ENCODE peak calls at places on chromosome 11, in eight cellular contexts. I, U, K, P, O, J, R and M are unnamed samples.

GRCh38 chr11:111312076-111312475 is 13.7 kb downstream of the POU2AF3 start:
- DNase-seq in U (no peak), P (no peak), R (no peak), O (no peak), K (no peak), J (peak), I (no peak), M (no peak)

GRCh38 chr11:129922674-129923073 is 27.3 kb upstream of the NFRKB start:
- DNase-seq in K (no peak), R (no peak), P (no peak), I (no peak), O (no peak), J (no peak), U (no peak), M (no peak)

GRCh38 chr11:11659567-11660341 is 37.9 kb upstream of the GALNT18 start:
- DNase-seq in J (no peak), I (no peak), U (no peak), K (no peak), O (no peak), P (no peak), R (no peak), M (no peak)

GRCh38 chr11:83409476-83409875 is 123.3 kb upstream of the CCDC90B start:
- DNase-seq in O (no peak), I (no peak), R (no peak), P (no peak), K (no peak), U (no peak), J (no peak), M (no peak)

GRCh38 chr11:124759268-124760204 is 2.6 kb downstream of the ESAM start:
- DNase-seq in U (no peak), P (no peak), I (peak), J (no peak), K (no peak), O (no peak), R (no peak), M (peak)

GRCh38 chr11:44602810-44603410 is 37.4 kb downstream of the CD82 start:
- DNase-seq in J (no peak), R (no peak), P (no peak), U (no peak), I (no peak), K (no peak), O (no peak), M (no peak)

GRCh38 chr11:118929496-118930151 is 3.9 kb upstream of the BCL9L start:
- DNase-seq in J (peak), I (peak), R (peak), P (peak), O (no peak), U (peak), K (peak), M (peak)

GRCh38 chr11:2689551-2690260 is 10.1 kb downstream of the KCNQ1OT1 start:
- DNase-seq in J (no peak), P (no peak), I (peak), R (no peak), U (no peak), K (no peak), O (no peak), M (no peak)

GRCh38 chr11:86442420-86442819 is 67.7 kb downstream of the CCDC81 start:
- DNase-seq in K (no peak), I (no peak), R (no peak), U (no peak), P (peak), J (no peak), O (no peak), M (no peak)

GRCh38 chr11:68412593-68413475 is 47.7 kb upstream of the PPP6R3 start:
- DNase-seq in I (peak), P (peak), R (no peak), J (no peak), U (peak), K (no peak), O (no peak), M (no peak)

GRCh38 chr11:83151274-83151977 is 5.5 kb upstream of the PCF11 start:
- DNase-seq in P (no peak), J (no peak), R (no peak), U (no peak), O (no peak), K (no peak), I (no peak), M (no peak)

GRCh38 chr11:79100093-79100704 is 340.6 kb downstream of the TENM4 start:
- DNase-seq in P (peak), O (peak), I (no peak), U (no peak), K (no peak), R (peak), J (peak), M (no peak)

GRCh38 chr11:117916956-117917355 is 12.2 kb downstream of the TMPRSS13 start:
- DNase-seq in O (no peak), U (no peak), I (peak), K (no peak), R (no peak), P (no peak), J (no peak), M (no peak)

GRCh38 chr11:108007819-108008218 is 879 bp upstream of the CUL5 start:
- DNase-seq in R (no peak), K (no peak), I (peak), U (no peak), O (no peak), P (no peak), J (no peak), M (peak)

GRCh38 chr11:108009497-108010360 is 1.0 kb downstream of the CUL5 start:
- DNase-seq in J (peak), U (no peak), K (no peak), O (no peak), P (no peak), I (no peak), R (no peak), M (no peak)

GRCh38 chr11:108012139-108012725 is 3.5 kb downstream of the CUL5 start:
- DNase-seq in K (no peak), O (no peak), J (no peak), U (no peak), P (no peak), R (no peak), I (no peak), M (no peak)

GRCh38 chr11:108003623-108004022 is 5.1 kb upstream of the CUL5 start:
- DNase-seq in R (no peak), U (no peak), P (no peak), O (no peak), I (no peak), J (no peak), K (no peak), M (no peak)

GRCh38 chr11:108008656-108009496 is at the start of gene CUL5:
- DNase-seq in K (peak), U (peak), R (peak), I (peak), J (peak), O (peak), P (peak), M (peak)
- TF ChIP-seq POLR2A in K (no peak), U (peak), R (peak), I (peak), J (no peak), O (peak), P (peak), M (no peak)

DNA sequence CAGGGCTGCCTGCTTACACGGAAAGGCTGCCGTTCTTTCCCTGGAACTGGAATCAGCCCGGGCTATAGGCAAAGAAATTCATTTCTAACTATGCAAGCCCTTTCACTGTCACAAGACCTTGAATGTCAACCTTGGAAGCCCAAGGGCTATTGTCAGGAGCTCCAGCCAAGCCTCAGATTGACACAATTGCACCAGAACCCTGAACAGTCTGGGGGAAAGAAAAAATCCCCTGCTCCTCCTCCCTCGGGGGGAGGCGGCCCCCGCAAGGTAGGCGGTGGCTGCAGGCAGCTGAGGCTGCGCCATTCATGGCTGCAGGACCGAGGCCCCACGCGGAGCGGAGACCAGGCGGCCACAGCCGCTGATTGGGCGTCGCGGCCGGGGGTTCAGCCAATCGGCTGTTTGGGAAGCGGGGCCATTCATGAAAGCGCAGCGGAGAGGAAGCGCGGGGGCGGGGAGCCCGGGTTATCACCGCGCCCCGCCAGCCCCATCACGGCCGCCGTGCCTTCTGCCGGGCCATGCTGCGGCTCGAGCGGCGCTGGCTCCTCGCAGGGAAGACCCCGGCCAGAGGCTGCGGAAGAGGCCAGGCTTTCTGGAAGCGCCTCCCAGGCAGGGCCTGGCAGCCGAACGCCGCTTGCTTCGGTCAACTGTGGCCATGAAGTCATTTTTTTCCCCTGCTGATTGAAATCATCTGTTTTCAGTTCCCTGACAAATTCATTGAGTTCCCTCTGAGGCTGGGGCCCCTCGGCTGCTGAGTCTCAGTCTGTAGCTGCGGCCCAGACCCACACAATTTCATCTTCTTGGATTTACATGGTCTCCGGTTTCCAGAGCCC is 38.1 kb upstream of the LINC01488 start:
- DNase-seq in O (peak), U (peak), P (peak), I (peak), J (peak), K (peak), R (peak), M (peak)
- TF ChIP-seq POLR2A in O (peak), U (no peak), P (peak), I (no peak), J (no peak), K (peak), R (peak), M (no peak)

DNA sequence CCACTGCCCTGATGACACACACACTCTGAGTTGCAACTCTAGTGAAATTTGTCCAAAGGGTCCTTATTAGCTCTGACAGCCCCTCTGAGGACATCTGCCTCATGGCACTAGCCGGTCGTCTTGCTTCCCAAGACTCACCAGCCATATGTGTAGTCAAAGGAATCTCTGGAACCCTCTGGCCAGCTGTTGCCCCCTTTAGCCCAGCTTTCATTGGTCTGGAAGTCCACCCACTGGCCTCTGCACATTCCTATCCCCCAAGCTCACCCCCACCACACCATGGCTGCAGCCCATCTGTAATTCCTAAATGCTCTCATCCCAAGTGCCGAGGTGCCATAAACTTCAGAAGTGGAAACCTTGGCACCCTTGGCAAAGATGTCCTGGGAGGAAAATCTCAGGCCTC is 24.3 kb downstream of the SYT7 start:
- DNase-seq in U (no peak), I (no peak), K (no peak), P (no peak), R (no peak), O (no peak), J (no peak), M (no peak)
- TF ChIP-seq POLR2A in U (no peak), I (no peak), K (no peak), P (no peak), R (no peak), O (no peak), J (no peak), M (no peak)

GRCh38 chr11:72040497-72041363 is 39.6 kb downstream of the NUMA1 start:
- DNase-seq in R (peak), U (peak), K (peak), O (no peak), J (peak), I (peak), P (peak), M (peak)
- TF ChIP-seq POLR2A in R (no peak), U (no peak), K (peak), O (no peak), J (no peak), I (peak), P (peak), M (peak)

GRCh38 chr11:108664730-108665525 is at the start of gene DDX10:
- DNase-seq in R (peak), J (peak), O (peak), U (peak), K (peak), P (peak), I (peak), M (peak)
- TF ChIP-seq POLR2A in R (peak), J (no peak), O (no peak), U (no peak), K (peak), P (no peak), I (no peak), M (peak)

GRCh38 chr11:64220271-64220670 is 5.7 kb downstream of the TRPT1 start:
- DNase-seq in J (no peak), I (no peak), K (no peak), R (no peak), U (no peak), P (no peak), O (no peak), M (no peak)

GRCh38 chr11:64219354-64219684 is 6.7 kb downstream of the TRPT1 start:
- DNase-seq in R (no peak), P (no peak), K (no peak), J (no peak), I (peak), O (no peak), U (no peak), M (peak)

GRCh38 chr11:64220798-64221197 is 5.2 kb downstream of the TRPT1 start:
- DNase-seq in P (no peak), I (peak), O (no peak), U (no peak), R (no peak), J (no peak), K (no peak), M (peak)

GRCh38 chr11:64218628-64219353 is 7.2 kb downstream of the TRPT1 start:
- DNase-seq in I (peak), K (no peak), P (no peak), O (no peak), R (no peak), J (no peak), U (no peak), M (no peak)

DNA sequence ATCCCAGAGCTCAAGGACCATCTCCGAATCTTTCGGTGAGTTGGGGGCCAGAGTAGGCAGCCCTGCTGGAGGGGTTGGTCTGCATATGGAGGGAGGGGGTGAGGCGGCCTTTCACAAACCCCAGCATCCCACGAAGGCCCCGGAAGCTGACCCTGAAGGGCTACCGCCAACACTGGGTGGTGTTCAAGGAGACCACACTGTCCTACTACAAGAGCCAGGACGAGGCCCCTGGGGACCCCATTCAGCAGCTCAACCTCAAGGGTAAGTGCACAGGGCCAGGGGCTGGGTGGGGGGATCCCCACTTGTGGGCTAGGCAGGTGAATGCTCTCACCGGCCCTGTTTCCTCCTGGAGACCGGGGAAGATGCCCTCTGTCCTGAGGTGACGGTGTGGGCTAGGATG is 6.2 kb downstream of the TRPT1 start:
- DNase-seq in P (no peak), I (peak), U (no peak), R (no peak), O (no peak), K (no peak), J (no peak), M (no peak)
- TF ChIP-seq POLR2A in P (no peak), I (no peak), U (no peak), R (no peak), O (no peak), K (no peak), J (no peak), M (no peak)

GRCh38 chr11:61129608-61130523 is 27.6 kb downstream of the CD5 start:
- DNase-seq in P (peak), R (peak), I (peak), U (peak), O (peak), J (peak), K (peak), M (peak)
- TF ChIP-seq POLR2A in P (peak), R (no peak), I (no peak), U (peak), O (no peak), J (no peak), K (no peak), M (no peak)

GRCh38 chr11:65861165-65861505 is 902 bp downstream of the MUS81 start:
- DNase-seq in I (peak), O (no peak), P (no peak), R (no peak), U (no peak), K (no peak), J (no peak), M (no peak)

GRCh38 chr11:65861533-65862183 is 1.4 kb downstream of the MUS81 start:
- DNase-seq in U (peak), O (no peak), K (no peak), R (no peak), J (no peak), P (no peak), I (peak), M (no peak)

GRCh38 chr11:65859812-65860277 is 388 bp upstream of the MUS81 start:
- DNase-seq in R (no peak), K (no peak), O (no peak), U (peak), P (no peak), I (no peak), J (no peak), M (no peak)

GRCh38 chr11:65859134-65859811 is 960 bp upstream of the MUS81 start:
- DNase-seq in I (peak), R (peak), U (peak), J (peak), K (peak), P (peak), O (peak), M (peak)

DNA sequence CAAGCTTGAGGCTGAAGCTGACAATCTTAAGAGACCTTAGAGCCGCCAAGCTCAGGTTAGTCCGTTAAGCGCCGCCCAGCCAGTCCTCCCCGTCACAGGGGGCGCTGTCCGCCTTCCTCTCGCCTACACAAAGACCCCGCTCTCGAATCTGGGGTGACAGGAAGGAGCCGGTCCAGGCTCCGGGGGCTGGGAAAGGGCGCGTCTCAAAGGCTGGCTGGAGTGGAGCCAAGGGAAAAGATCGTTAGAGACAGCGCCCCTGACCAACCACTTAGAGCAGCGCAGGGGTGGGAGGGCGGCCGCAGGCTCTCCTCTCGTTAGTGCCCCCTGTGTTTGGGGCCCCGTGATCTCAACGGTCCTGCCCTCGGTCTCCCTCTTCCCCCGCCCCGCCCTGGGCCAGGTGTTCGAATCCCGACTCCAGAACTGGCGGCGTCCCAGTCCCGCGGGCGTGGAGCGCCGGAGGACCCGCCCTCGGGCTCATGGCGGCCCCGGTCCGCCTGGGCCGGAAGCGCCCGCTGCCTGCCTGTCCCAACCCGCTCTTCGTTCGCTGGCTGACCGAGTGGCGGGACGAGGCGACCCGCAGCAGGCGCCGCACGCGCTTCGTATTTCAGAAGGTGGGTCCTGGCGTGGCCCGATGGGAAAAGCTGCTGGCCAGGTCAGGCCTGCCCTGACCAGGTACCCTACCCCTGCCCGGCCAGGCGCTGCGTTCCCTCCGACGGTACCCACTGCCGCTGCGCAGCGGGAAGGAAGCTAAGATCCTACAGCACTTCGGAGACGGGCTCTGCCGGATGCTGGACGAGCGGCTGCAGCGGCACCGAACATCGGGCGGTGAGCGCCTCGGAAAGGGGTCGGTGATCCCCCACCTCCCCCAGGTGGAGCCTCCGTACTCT is at the start of gene MUS81:
- DNase-seq in J (peak), U (peak), R (peak), P (peak), K (peak), I (peak), O (peak), M (peak)
- TF ChIP-seq POLR2A in J (no peak), U (peak), R (no peak), P (peak), K (peak), I (peak), O (no peak), M (peak)

DNA sequence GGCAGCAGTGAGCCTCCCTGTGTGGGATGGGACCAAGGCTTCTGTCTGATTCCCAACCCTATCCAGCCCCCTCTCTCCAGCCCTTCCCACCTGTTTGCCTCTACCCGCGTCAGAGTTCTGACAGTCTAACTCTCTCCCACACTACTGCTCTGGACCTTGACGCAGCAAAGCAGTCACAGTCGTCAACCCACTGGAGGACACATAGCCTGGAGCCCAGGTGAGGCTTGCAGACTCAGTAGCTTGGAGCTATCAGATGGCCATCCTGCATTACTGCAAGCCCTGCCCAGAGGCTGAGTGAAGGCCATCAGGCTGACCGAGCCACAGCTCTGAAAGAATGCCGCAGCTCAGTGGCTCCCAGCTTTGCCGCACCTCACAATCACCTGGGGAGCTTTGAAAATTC is 3.7 kb downstream of the OAF start:
- DNase-seq in P (no peak), I (no peak), J (no peak), K (no peak), U (no peak), R (no peak), O (no peak), M (peak)
- TF ChIP-seq POLR2A in P (no peak), I (no peak), J (no peak), K (no peak), U (no peak), R (no peak), O (no peak), M (no peak)